ENCODE peak calls at places on chromosomes 1 and 21, in four cellular contexts. D is esophagus squamous epithelium, A is endodermal cell, N is mucosa of descending colon. Z is an unnamed sample.

GRCh38 chr1:9270290-9270900 is 22.3 kb upstream of the SPSB1 start:
- DNase-seq in A (no peak), N (no peak), D (no peak), Z (no peak)

GRCh38 chr1:161285519-161285918 is 24.2 kb downstream of the MPZ start:
- DNase-seq in D (no peak), N (no peak), A (no peak), Z (no peak)

GRCh38 chr1:172585348-172585747 is 52.4 kb downstream of the SUCO start:
- DNase-seq in A (no peak), N (no peak), D (no peak), Z (no peak)

GRCh38 chr1:220769205-220769604 is 17.5 kb upstream of the MTARC1 start:
- DNase-seq in D (no peak), A (no peak), N (no peak), Z (no peak)

GRCh38 chr1:92784051-92784638 is 763 bp downstream of the EVI5 start:
- DNase-seq in D (no peak), N (no peak), A (peak), Z (peak)

GRCh38 chr21:31279986-31280385 is 64.1 kb downstream of the TIAM1 start:
- DNase-seq in N (no peak), D (no peak), A (no peak), Z (no peak)

GRCh38 chr1:171966426-171967220 is 125.3 kb downstream of the DNM3 start:
- DNase-seq in D (no peak), A (no peak), N (no peak), Z (no peak)

GRCh38 chr1:11062965-11063401 is 3.2 kb upstream of the SRM start:
- DNase-seq in D (no peak), N (no peak), A (no peak), Z (peak)

GRCh38 chr1:241607497-241607896 is 32.7 kb downstream of the CHML start:
- DNase-seq in N (no peak), D (no peak), A (no peak), Z (no peak)

GRCh38 chr1:177249231-177249630 is 78.5 kb downstream of the BRINP2 start:
- DNase-seq in A (no peak), D (no peak), N (no peak), Z (no peak)

GRCh38 chr1:6427445-6428390 is 3.1 kb downstream of the ESPN start:
- DNase-seq in D (no peak), N (peak), A (peak), Z (no peak)

GRCh38 chr1:172499636-172500141 is 33.3 kb upstream of the SUCO start:
- DNase-seq in N (no peak), A (peak), D (no peak), Z (peak)

GRCh38 chr1:2459757-2460156 is 16.3 kb upstream of the PLCH2 start:
- DNase-seq in D (no peak), A (no peak), N (no peak), Z (no peak)

GRCh38 chr1:224127925-224128819 is 14.3 kb downstream of the FBXO28 start:
- DNase-seq in D (no peak), N (no peak), A (no peak), Z (no peak)

GRCh38 chr1:214123061-214123784 is 135.4 kb downstream of the PROX1 start:
- DNase-seq in N (no peak), D (no peak), A (peak), Z (peak)

GRCh38 chr21:33155005-33155404 is 74.7 kb upstream of the IFNAR2 start:
- DNase-seq in N (no peak), D (no peak), A (no peak), Z (no peak)

GRCh38 chr1:238029126-238029525 is 138.4 kb upstream of the ZP4 start:
- DNase-seq in N (no peak), D (no peak), A (no peak), Z (no peak)

GRCh38 chr1:198496216-198497143 is 44.0 kb downstream of the ATP6V1G3 start:
- DNase-seq in N (no peak), A (no peak), D (no peak), Z (no peak)

GRCh38 chr1:20219991-20220390 is 33.7 kb upstream of the PLA2G2C start:
- DNase-seq in A (no peak), D (no peak), N (no peak), Z (no peak)

DNA sequence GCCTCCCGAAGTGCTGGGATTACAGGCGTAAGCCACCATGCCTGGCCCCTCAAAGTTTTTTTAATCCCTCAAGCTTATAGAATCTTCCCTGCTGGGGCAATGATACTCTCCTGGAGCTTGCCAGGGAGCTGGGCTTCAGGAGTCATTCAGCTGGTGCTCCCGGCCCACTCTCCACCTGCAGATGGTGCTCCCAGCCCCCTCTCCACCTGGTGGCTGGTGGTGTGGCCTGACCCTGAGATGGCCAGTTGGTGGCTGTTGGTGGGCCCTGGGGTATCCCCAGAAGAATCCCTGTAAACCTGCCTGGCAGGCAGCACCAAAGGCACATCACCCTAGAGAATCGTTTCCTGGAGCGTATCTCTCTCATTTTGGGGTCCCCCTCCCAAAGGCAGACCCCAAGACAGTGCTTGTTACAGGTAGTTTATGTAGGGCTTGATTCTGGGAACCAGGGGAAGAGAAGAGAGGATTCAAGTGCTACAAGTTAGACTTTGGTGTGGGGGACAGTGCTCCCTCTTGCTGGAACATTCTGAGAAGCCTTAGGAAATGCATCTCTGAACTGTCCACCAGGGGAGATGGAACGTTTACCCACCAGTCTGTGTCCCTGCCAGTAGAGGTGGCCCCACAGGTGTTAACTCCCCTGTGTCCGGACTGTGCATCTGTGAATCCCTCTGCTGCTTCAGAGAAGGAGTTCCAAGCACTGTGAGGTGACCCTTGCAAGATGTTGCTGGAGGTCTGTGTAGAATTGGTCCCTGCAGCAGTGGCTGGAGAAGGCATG is 29.1 kb upstream of the ACTL8 start:
- DNase-seq in N (no peak), D (no peak), A (no peak), Z (no peak)
- TF ChIP-seq CTCF in N (no peak), D (no peak), A (peak), Z (no peak)

GRCh38 chr1:37479255-37480124 is 5.1 kb downstream of the ZC3H12A start:
- DNase-seq in D (peak), A (no peak), N (peak), Z (peak)

GRCh38 chr1:37477946-37478345 is 3.6 kb downstream of the ZC3H12A start:
- DNase-seq in D (no peak), N (peak), A (peak), Z (no peak)

GRCh38 chr1:37477198-37477931 is 3.0 kb downstream of the ZC3H12A start:
- DNase-seq in N (peak), A (peak), D (no peak), Z (peak)

GRCh38 chr1:37478890-37479254 is 4.5 kb downstream of the ZC3H12A start:
- DNase-seq in D (no peak), A (no peak), N (peak), Z (no peak)

GRCh38 chr1:37478451-37478871 is 4.1 kb downstream of the ZC3H12A start:
- DNase-seq in N (no peak), D (no peak), A (no peak), Z (no peak)
- H3K4me3 ChIP-seq in N (no peak), D (peak), A (no peak), Z (peak)

DNA sequence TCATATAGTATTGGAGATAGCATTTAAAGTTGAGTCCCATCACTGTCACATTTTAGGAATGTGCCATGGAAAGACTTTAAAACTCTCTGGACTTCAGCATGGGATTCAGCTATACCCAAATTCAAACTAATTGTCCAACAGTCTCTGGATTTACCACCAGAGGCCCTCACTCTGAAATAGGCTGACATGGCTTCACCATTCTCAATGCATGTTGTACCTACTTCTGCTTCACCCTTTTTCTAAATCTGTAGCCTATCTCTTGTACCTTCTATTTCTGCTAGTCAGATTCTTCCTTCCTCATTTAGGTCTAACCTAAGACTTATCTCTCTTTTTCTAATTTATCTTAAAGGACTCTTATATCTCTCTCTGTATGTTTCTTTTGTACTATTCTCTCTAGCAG is 512.7 kb upstream of the ZRANB2 start:
- DNase-seq in A (no peak), D (no peak), N (no peak), Z (no peak)
- TF ChIP-seq CTCF in A (peak), D (no peak), N (no peak), Z (no peak)

GRCh38 chr1:32179193-32179442 is 357 bp upstream of the TXLNA start:
- DNase-seq in A (no peak), D (no peak), N (no peak), Z (no peak)
- H3K4me3 ChIP-seq in A (peak), D (peak), N (no peak), Z (peak)

GRCh38 chr1:234579967-234580366 is 30.0 kb downstream of the IRF2BP2 start:
- DNase-seq in D (no peak), A (no peak), N (no peak), Z (no peak)
- TF ChIP-seq CTCF in D (peak), A (peak), N (no peak), Z (peak)

GRCh38 chr21:14542638-14543037 is 3.5 kb downstream of the SAMSN1 start:
- DNase-seq in N (no peak), A (no peak), D (no peak), Z (no peak)

GRCh38 chr21:14541840-14542495 is 4.1 kb downstream of the SAMSN1 start:
- DNase-seq in D (no peak), N (peak), A (no peak), Z (no peak)

GRCh38 chr21:14545906-14546480 is at the start of gene SAMSN1:
- DNase-seq in D (peak), N (peak), A (no peak), Z (peak)

GRCh38 chr21:14547834-14548513 is 1.9 kb upstream of the SAMSN1 start:
- DNase-seq in D (no peak), N (no peak), A (no peak), Z (no peak)

GRCh38 chr21:14543983-14544382 is 2.1 kb downstream of the SAMSN1 start:
- DNase-seq in D (no peak), A (no peak), N (no peak), Z (no peak)
- H3K4me3 ChIP-seq in D (peak), A (no peak), N (no peak), Z (peak)

GRCh38 chr1:70487471-70487840 is 76.4 kb downstream of the CTH start:
- DNase-seq in N (no peak), D (no peak), A (peak), Z (no peak)

GRCh38 chr1:70485624-70486023 is 74.6 kb downstream of the CTH start:
- DNase-seq in D (no peak), A (no peak), N (no peak), Z (no peak)

GRCh38 chr1:70490153-70490552 is 79.1 kb downstream of the CTH start:
- DNase-seq in A (no peak), D (no peak), N (no peak), Z (no peak)

GRCh38 chr1:70487910-70488665 is 77.0 kb downstream of the CTH start:
- DNase-seq in A (peak), N (no peak), D (no peak), Z (no peak)

DNA sequence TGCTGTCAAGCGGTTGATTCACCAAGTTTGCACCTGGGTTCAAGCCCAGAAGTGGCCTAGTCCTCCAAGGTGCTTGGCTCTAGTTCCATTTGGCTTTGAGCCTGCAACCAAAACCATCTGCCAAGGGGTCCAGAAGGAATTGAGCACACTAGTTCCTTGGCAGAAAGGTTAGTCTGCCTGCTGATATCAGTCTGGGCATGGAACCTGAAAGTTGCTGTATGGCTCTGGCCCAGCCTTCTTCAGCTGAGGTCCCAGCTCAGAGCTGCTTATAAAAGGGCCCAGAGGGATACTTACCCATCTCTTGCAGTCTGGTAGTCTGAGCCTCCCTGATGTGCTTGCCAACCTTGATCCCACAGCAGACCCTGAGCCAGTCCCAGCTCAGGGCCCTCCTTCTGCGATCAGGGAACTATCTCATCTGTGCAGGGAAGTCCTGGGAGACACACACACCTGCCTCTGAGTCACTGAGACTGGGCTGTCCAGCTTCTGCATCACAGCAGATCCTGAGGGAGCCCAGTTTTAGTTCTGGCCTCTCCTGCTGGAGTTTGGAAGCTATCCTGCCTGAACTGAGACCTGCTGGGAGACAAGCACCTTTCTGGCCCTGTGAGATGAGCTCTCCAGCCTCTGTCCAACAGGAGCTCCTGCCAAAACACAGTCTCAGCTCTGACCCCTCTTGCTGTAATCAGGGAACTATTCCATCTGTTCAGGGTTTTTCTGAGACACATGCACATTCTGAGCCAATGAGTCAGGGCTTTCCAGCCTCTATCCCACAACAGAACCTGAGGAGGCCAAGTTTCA is 75.8 kb downstream of the CTH start:
- DNase-seq in N (no peak), D (no peak), A (no peak), Z (no peak)
- TF ChIP-seq CTCF in N (no peak), D (no peak), A (no peak), Z (no peak)

DNA sequence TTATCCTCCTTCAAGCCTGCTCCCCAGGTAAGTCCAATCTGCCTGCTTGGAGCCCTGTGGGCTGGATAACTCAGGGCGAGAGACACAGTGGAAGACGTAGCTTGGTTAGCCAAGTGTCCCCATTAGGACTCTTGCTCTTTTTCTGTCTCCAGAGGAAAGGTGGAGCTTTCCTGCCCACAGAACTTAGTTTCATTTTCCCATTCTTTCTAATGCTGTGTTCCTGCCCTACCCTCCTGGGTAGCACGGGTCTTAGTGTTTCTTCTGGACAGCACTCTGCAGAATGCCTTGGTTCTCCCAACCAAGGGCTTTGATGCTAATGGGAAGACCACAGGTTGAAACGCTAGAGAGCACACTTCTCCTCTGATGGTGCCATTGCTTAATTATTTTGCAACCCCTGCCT is 92.5 kb upstream of the LRRC8D start:
- DNase-seq in A (no peak), N (no peak), D (no peak), Z (no peak)
- H3K4me3 ChIP-seq in A (no peak), N (no peak), D (no peak), Z (no peak)

DNA sequence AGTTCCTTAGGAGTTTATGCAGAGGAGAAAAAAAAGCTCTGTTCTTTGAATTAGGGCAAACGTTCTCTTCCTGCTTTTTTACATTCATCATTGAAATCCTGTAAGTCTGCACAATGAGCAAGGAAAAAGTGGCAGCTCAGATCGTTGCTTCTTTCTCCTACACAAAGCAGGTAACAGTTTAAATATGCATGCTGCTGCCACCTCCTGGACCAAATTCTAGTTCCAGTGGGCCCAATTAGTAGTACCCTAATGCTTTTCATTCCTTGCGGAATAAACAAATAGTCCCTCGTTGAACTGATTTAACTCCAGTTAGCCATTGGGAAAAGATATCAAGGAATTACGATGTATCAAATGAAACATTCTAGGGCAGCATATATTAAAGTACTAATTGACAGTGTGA is 20.1 kb downstream of the YTHDF2 start:
- DNase-seq in A (no peak), D (no peak), N (no peak), Z (no peak)
- TF ChIP-seq CTCF in A (peak), D (peak), N (no peak), Z (peak)